ENCODE peak calls at places on chromosome 3, in six cellular contexts. A is Peyer's patch; D is NCI-H460; P is midbrain; M is stimulated activated naive B cell treated with anti-CD40 and anti-IgM and Interleukin-4, amounts not matched to agents 10 μg/mL and 1 μg/mL and 100 μg/mL, for 72 hours; Y is stimulated activated CD8-positive, alpha-beta memory T cell treated with anti-CD3 and anti-CD28 coated beads, Interleukin-4, amount 100 ng/mL, for 48 hours. J is an unnamed sample.
A peak's percentile ranks its signal among the peaks of the same experiment; 100 is the strongest.

GRCh38 chr3:195859061-195859845 is 47.5 kb upstream of the MUC4 start:
- DNase-seq in A (peak; percentile 75), D (peak; percentile 40), P (peak; percentile 74), M (peak; percentile 64), Y (peak; percentile 94), J (peak; percentile 84)

GRCh38 chr3:40649346-40649745 is 124.6 kb downstream of the ZNF621 start:
- DNase-seq in A (no peak), D (no peak), P (no peak), M (no peak), Y (no peak), J (no peak)

GRCh38 chr3:138941259-138941885 is 5.6 kb downstream of the FOXL2 start:
- DNase-seq in A (no peak), D (no peak), P (no peak), M (no peak), Y (peak; percentile 65), J (peak; percentile 25)

GRCh38 chr3:47430606-47431005 is 45.1 kb downstream of the SCAP start:
- DNase-seq in A (no peak), D (no peak), P (no peak), M (no peak), Y (no peak), J (no peak)

GRCh38 chr3:195732951-195733350 is 12.2 kb downstream of the MUC20 start:
- DNase-seq in A (no peak), D (no peak), P (no peak), M (no peak), Y (no peak), J (no peak)

GRCh38 chr3:13219077-13219901 is 146.1 kb upstream of the IQSEC1 start:
- DNase-seq in A (no peak), D (no peak), P (peak; percentile 3), M (no peak), Y (no peak), J (no peak)

GRCh38 chr3:88282519-88283241 is 132.9 kb downstream of the C3orf38 start:
- DNase-seq in A (no peak), D (no peak), P (no peak), M (no peak), Y (no peak), J (no peak)

GRCh38 chr3:37909067-37909911 is 47.6 kb downstream of the CTDSPL start:
- DNase-seq in A (no peak), D (no peak), P (no peak), M (no peak), Y (no peak), J (no peak)

GRCh38 chr3:71378509-71378908 is 205.0 kb downstream of the FOXP1 start:
- DNase-seq in A (no peak), D (no peak), P (no peak), M (no peak), Y (no peak), J (no peak)

GRCh38 chr3:111252795-111253194 is 181.2 kb downstream of the NECTIN3 start:
- DNase-seq in A (no peak), D (no peak), P (peak; percentile 44), M (no peak), Y (no peak), J (no peak)

GRCh38 chr3:161231861-161232260 is 10.8 kb downstream of the NMD3 start:
- DNase-seq in A (no peak), D (no peak), P (no peak), M (no peak), Y (no peak), J (no peak)

GRCh38 chr3:41304603-41305002 is 105.3 kb downstream of the CTNNB1 start:
- DNase-seq in A (no peak), D (no peak), P (no peak), M (no peak), Y (no peak), J (no peak)

GRCh38 chr3:47882338-47882737 is 79.4 kb downstream of the DHX30 start:
- DNase-seq in A (no peak), D (no peak), P (no peak), M (no peak), Y (no peak), J (no peak)

GRCh38 chr3:9416139-9416780 is 18.8 kb downstream of the SETD5 start:
- DNase-seq in A (no peak), D (no peak), P (no peak), M (no peak), Y (no peak), J (no peak)

GRCh38 chr3:60024400-60024799 is 974.6 kb upstream of the CFAP20DC start:
- DNase-seq in A (no peak), D (no peak), P (no peak), M (no peak), Y (no peak), J (no peak)

GRCh38 chr3:152313914-152314313 is 45.2 kb downstream of the MBNL1 start:
- DNase-seq in A (no peak), D (no peak), P (no peak), M (no peak), Y (no peak), J (no peak)

GRCh38 chr3:135739755-135740154 is 225.8 kb upstream of the PPP2R3A start:
- DNase-seq in A (no peak), D (no peak), P (no peak), M (no peak), Y (no peak), J (no peak)

GRCh38 chr3:104582092-104582491 is 784.6 kb upstream of the ALCAM start:
- DNase-seq in A (no peak), D (no peak), P (no peak), M (no peak), Y (no peak), J (no peak)

GRCh38 chr3:192408007-192408655 is 319.2 kb downstream of the FGF12 start:
- DNase-seq in A (no peak), D (no peak), P (peak; percentile 27), M (no peak), Y (no peak), J (peak; percentile 8)

GRCh38 chr3:32460031-32460749 is 42.5 kb downstream of the CMTM6 start:
- DNase-seq in A (peak; percentile 78), D (no peak), P (no peak), M (peak; percentile 55), Y (peak; percentile 69), J (peak; percentile 84)

GRCh38 chr3:155805204-155805801 is 775 bp downstream of the C3orf33 start:
- DNase-seq in A (no peak), D (peak; percentile 23), P (no peak), M (no peak), Y (peak; percentile 68), J (no peak)

GRCh38 chr3:52237659-52238172 is 1.2 kb downstream of the TWF2 start:
- DNase-seq in A (peak; percentile 43), D (peak; percentile 33), P (peak; percentile 72), M (no peak), Y (no peak), J (no peak)

GRCh38 chr3:131194816-131195215 is 168.1 kb downstream of the NEK11 start:
- DNase-seq in A (no peak), D (no peak), P (no peak), M (no peak), Y (no peak), J (no peak)

GRCh38 chr3:155391104-155391503 is 97.6 kb upstream of the STRIT1 start:
- DNase-seq in A (no peak), D (no peak), P (no peak), M (no peak), Y (no peak), J (no peak)

GRCh38 chr3:29649815-29650547 is 369.1 kb downstream of the RBMS3 start:
- DNase-seq in A (peak; percentile 16), D (peak; percentile 87), P (peak; percentile 25), M (no peak), Y (no peak), J (no peak)

GRCh38 chr3:14175383-14176037 is 2.9 kb downstream of the XPC start:
- DNase-seq in A (peak; percentile 49), D (no peak), P (no peak), M (no peak), Y (peak; percentile 42), J (peak; percentile 35)

GRCh38 chr3:124429129-124429815 is 301.0 kb upstream of the UMPS start:
- DNase-seq in A (no peak), D (no peak), P (no peak), M (no peak), Y (no peak), J (no peak)

GRCh38 chr3:115766587-115767492 is 143.5 kb downstream of the GAP43 start:
- DNase-seq in A (no peak), D (no peak), P (no peak), M (no peak), Y (no peak), J (no peak)

GRCh38 chr3:165336786-165337185 is 140.6 kb upstream of the SLITRK3 start:
- DNase-seq in A (no peak), D (no peak), P (no peak), M (no peak), Y (no peak), J (no peak)

GRCh38 chr3:27312044-27312668 is 57.0 kb downstream of the NEK10 start:
- DNase-seq in A (no peak), D (peak; percentile 65), P (peak; percentile 56), M (no peak), Y (no peak), J (peak; percentile 50)

GRCh38 chr3:166560253-166560652 is 723.0 kb upstream of the BCHE start:
- DNase-seq in A (no peak), D (no peak), P (no peak), M (no peak), Y (no peak), J (no peak)

J was measured in GM10248.